ENCODE peak calls at places on chromosomes 1 and 21, in five cellular contexts. K, D, A, V and L are unnamed samples.

GRCh38 chr1:52365091-52365745 is 787 bp downstream of the CC2D1B start:
- DNase-seq in A (peak), V (peak), D (no peak), K (no peak), L (no peak)

GRCh38 chr1:156122519-156123355 is 8.2 kb downstream of the LMNA start:
- DNase-seq in V (no peak), A (peak), D (no peak), K (no peak), L (no peak)

GRCh38 chr1:174769961-174770549 is 229.7 kb upstream of the CACYBP start:
- DNase-seq in V (peak), A (no peak), D (no peak), K (no peak), L (no peak)

GRCh38 chr1:162660598-162660997 is 28.3 kb downstream of the DDR2 start:
- DNase-seq in A (no peak), K (no peak), D (no peak), V (no peak), L (no peak)

GRCh38 chr1:27007909-27008582 is 4.6 kb downstream of the TENT5B start:
- DNase-seq in K (no peak), V (no peak), A (no peak), D (no peak), L (no peak)

GRCh38 chr21:46111193-46111571 is 13.3 kb downstream of the COL6A2 start:
- DNase-seq in K (no peak), A (peak), V (no peak), D (peak), L (no peak)

GRCh38 chr1:109908857-109909256 is 1.8 kb upstream of the CSF1 start:
- DNase-seq in K (no peak), V (no peak), D (no peak), A (no peak), L (no peak)

GRCh38 chr1:99347041-99347684 is 82.9 kb downstream of the PLPPR4 start:
- DNase-seq in D (no peak), K (no peak), V (no peak), A (no peak), L (no peak)

GRCh38 chr21:29851611-29852010 is 88.2 kb downstream of the GRIK1 start:
- DNase-seq in A (no peak), V (no peak), D (no peak), K (no peak), L (no peak)

GRCh38 chr1:11955221-11955620 is 20.7 kb downstream of the PLOD1 start:
- DNase-seq in V (no peak), A (no peak), D (no peak), K (no peak), L (no peak)

GRCh38 chr1:151106891-151107290 is 36.3 kb downstream of the GABPB2 start:
- DNase-seq in V (peak), A (no peak), D (no peak), K (no peak), L (no peak)

GRCh38 chr1:2474104-2474787 is 1.8 kb upstream of the PLCH2 start:
- DNase-seq in K (no peak), A (no peak), V (no peak), D (no peak), L (no peak)

GRCh38 chr1:194929376-194929775 is 1678.9 kb downstream of the KCNT2 start:
- DNase-seq in A (no peak), D (no peak), V (peak), K (no peak), L (no peak)

GRCh38 chr21:44462090-44462833 is 7.0 kb downstream of the LRRC3 start:
- DNase-seq in A (no peak), K (no peak), D (no peak), V (no peak), L (no peak)

GRCh38 chr1:213051127-213051880 is at the start of gene RPS6KC1:
- DNase-seq in V (peak), D (peak), K (peak), A (peak), L (peak)

GRCh38 chr1:156366832-156367231 is 2.2 kb upstream of the RHBG start:
- DNase-seq in D (no peak), A (no peak), K (no peak), V (no peak), L (no peak)

GRCh38 chr1:3031401-3032221 is 10.3 kb downstream of the ACTRT2 start:
- DNase-seq in V (no peak), A (no peak), K (no peak), D (no peak), L (no peak)

GRCh38 chr1:203464226-203464625 is 11.4 kb upstream of the PRELP start:
- DNase-seq in A (no peak), D (no peak), K (no peak), V (no peak), L (no peak)

GRCh38 chr1:48294656-48295055 is 72.1 kb downstream of the SLC5A9 start:
- DNase-seq in K (no peak), A (no peak), V (no peak), D (no peak), L (no peak)